ENCODE peak calls at places on chromosomes 13 and 19, in nine cellular contexts. A is CD8-positive, alpha-beta memory T cell; Q is mesendoderm; E is cardiac muscle cell; H is mammary epithelial cell; G is NT2/D1; L is CD8-positive, alpha-beta T cell; R is spleen; U is uterus. B is an unnamed sample. For H3K36me3, the result is how much of the 10 kb centered on the place peaks cover.

GRCh38 chr19:38360839-38361631 is 13.3 kb upstream of the PSMD8 start:
- DNase-seq in A (no peak), Q (no peak), E (no peak), H (no peak), G (no peak), L (no peak), R (no peak), U (no peak), B (no peak)

GRCh38 chr13:31675521-31675953 is 63.8 kb upstream of the RXFP2 start:
- DNase-seq in A (no peak), Q (no peak), E (no peak), H (no peak), G (no peak), L (no peak), R (no peak), U (no peak), B (no peak)

GRCh38 chr19:6161271-6161850 is 25.9 kb downstream of the ACSBG2 start:
- DNase-seq in A (peak), Q (peak), E (no peak), H (peak), G (peak), L (no peak), R (no peak), U (peak), B (peak)

GRCh38 chr19:33293255-33294057 is 8.9 kb downstream of the CEBPA start:
- DNase-seq in A (no peak), Q (no peak), E (no peak), H (peak), G (no peak), L (no peak), R (peak), U (peak), B (peak)

GRCh38 chr19:11054628-11055027 is 34.6 kb upstream of the LDLR start:
- DNase-seq in A (no peak), Q (no peak), E (no peak), H (no peak), G (no peak), L (no peak), R (no peak), U (no peak), B (no peak)

GRCh38 chr19:15776991-15777787 is 10.3 kb upstream of the OR10H5 start:
- DNase-seq in A (no peak), Q (no peak), E (no peak), H (no peak), G (no peak), L (no peak), R (no peak), U (no peak), B (no peak)

GRCh38 chr13:21051675-21052074 is 9.7 kb downstream of the LATS2 start:
- DNase-seq in A (no peak), Q (no peak), E (no peak), H (no peak), G (no peak), L (no peak), R (no peak), U (no peak), B (no peak)

GRCh38 chr13:57418067-57418677 is 213.4 kb upstream of the PCDH17 start:
- DNase-seq in A (no peak), Q (no peak), E (no peak), H (no peak), G (no peak), L (no peak), R (no peak), U (no peak), B (no peak)

GRCh38 chr13:113123226-113124150 is 889 bp downstream of the F10 start:
- DNase-seq in A (peak), Q (peak), E (no peak), H (no peak), G (no peak), L (no peak), R (peak), U (no peak), B (no peak)

GRCh38 chr19:41330476-41330875 is 20.5 kb downstream of the CCDC97 start:
- DNase-seq in A (no peak), Q (no peak), E (no peak), H (no peak), G (no peak), L (no peak), R (no peak), U (no peak), B (no peak)

GRCh38 chr13:45325806-45326205 is 15.2 kb downstream of the TPT1 start:
- DNase-seq in A (no peak), Q (no peak), E (peak), H (peak), G (no peak), L (no peak), R (no peak), U (no peak), B (peak)

GRCh38 chr19:5247957-5248705 is 92.5 kb downstream of the PTPRS start:
- DNase-seq in A (no peak), Q (no peak), E (no peak), H (no peak), G (no peak), L (no peak), R (no peak), U (no peak), B (no peak)

GRCh38 chr19:44582581-44583265 is 30.6 kb upstream of the IGSF23 start:
- DNase-seq in A (no peak), Q (peak), E (peak), H (no peak), G (peak), L (no peak), R (no peak), U (no peak), B (peak)

GRCh38 chr19:40229484-40229883 is 3.0 kb upstream of the CCNP start:
- DNase-seq in A (no peak), Q (peak), E (no peak), H (no peak), G (no peak), L (no peak), R (no peak), U (no peak), B (no peak)

GRCh38 chr19:48899781-48900476 is at the start of gene NUCB1:
- DNase-seq in A (peak), Q (peak), E (peak), H (peak), G (peak), L (peak), R (peak), U (peak), B (peak)

GRCh38 chr13:113146750-113147149 is 11.7 kb upstream of the PROZ start:
- DNase-seq in A (no peak), Q (no peak), E (no peak), H (no peak), G (no peak), L (no peak), R (no peak), U (no peak), B (no peak)

GRCh38 chr13:74074723-74075122 is 59.5 kb downstream of the KLF12 start:
- DNase-seq in A (no peak), Q (peak), E (no peak), H (peak), G (no peak), L (no peak), R (no peak), U (no peak), B (peak)

GRCh38 chr13:114140131-114140908 is 7.9 kb upstream of the RASA3 start:
- DNase-seq in A (peak), Q (no peak), E (no peak), H (no peak), G (no peak), L (peak), R (peak), U (no peak), B (no peak)

GRCh38 chr19:38676023-38676877 is 28.8 kb downstream of the ACTN4 start:
- DNase-seq in A (no peak), Q (no peak), E (no peak), H (peak), G (no peak), L (no peak), R (peak), U (no peak), B (no peak)

GRCh38 chr13:33628662-33629061 is 189.3 kb upstream of the RFC3 start:
- DNase-seq in A (no peak), Q (no peak), E (no peak), H (no peak), G (no peak), L (no peak), R (no peak), U (no peak), B (no peak)

GRCh38 chr19:46537136-46538097 is 41.8 kb upstream of the PNMA8B start:
- DNase-seq in A (peak), Q (peak), E (peak), H (peak), G (no peak), L (peak), R (peak), U (peak), B (peak)

GRCh38 chr13:102191951-102192461 is 209.8 kb downstream of the FGF14 start:
- DNase-seq in A (no peak), Q (no peak), E (no peak), H (peak), G (no peak), L (no peak), R (no peak), U (no peak), B (peak)

GRCh38 chr19:6059996-6060599 is 50.2 kb downstream of the RFX2 start:
- DNase-seq in A (no peak), Q (no peak), E (no peak), H (no peak), G (no peak), L (peak), R (no peak), U (peak), B (no peak)

GRCh38 chr13:47039106-47039505 is 142.3 kb upstream of the HTR2A start:
- DNase-seq in A (no peak), Q (no peak), E (no peak), H (peak), G (no peak), L (no peak), R (no peak), U (no peak), B (no peak)

GRCh38 chr13:44710576-44710975 is 134.4 kb upstream of the TSC22D1 start:
- DNase-seq in A (no peak), Q (peak), E (no peak), H (peak), G (no peak), L (no peak), R (no peak), U (no peak), B (peak)

GRCh38 chr19:45472557-45473365 is 5.0 kb downstream of the FOSB start:
- DNase-seq in A (peak), Q (peak), E (no peak), H (no peak), G (no peak), L (no peak), R (peak), U (no peak), B (no peak)

GRCh38 chr13:73187106-73187505 is 128.3 kb downstream of the KLF5 start:
- DNase-seq in A (no peak), Q (no peak), E (no peak), H (no peak), G (no peak), L (no peak), R (no peak), U (no peak), B (no peak)

GRCh38 chr13:111335263-111335662 is 14.8 kb downstream of the TEX29 start:
- DNase-seq in A (no peak), Q (no peak), E (no peak), H (no peak), G (no peak), L (no peak), R (no peak), U (no peak), B (no peak)

GRCh38 chr19:18543814-18544475 is 572 bp upstream of the FKBP8 start:
- DNase-seq in A (peak), Q (peak), E (peak), H (peak), G (no peak), L (peak), R (peak), U (no peak), B (peak)

GRCh38 chr13:20923272-20923671 is 20.7 kb upstream of the XPO4 start:
- DNase-seq in A (no peak), Q (no peak), E (no peak), H (no peak), G (no peak), L (peak), R (peak), U (no peak), B (no peak)

GRCh38 chr13:93758575-93758974 is 532.0 kb downstream of the GPC6 start:
- DNase-seq in A (no peak), Q (no peak), E (no peak), H (peak), G (no peak), L (no peak), R (no peak), U (no peak), B (no peak)

GRCh38 chr13:29422015-29422414 is 173.5 kb downstream of the SLC7A1 start:
- DNase-seq in A (no peak), Q (no peak), E (no peak), H (no peak), G (no peak), L (no peak), R (no peak), U (no peak), B (no peak)

GRCh38 chr19:5667751-5668271 is 12.5 kb downstream of the MICOS13 start:
- DNase-seq in A (no peak), Q (peak), E (no peak), H (no peak), G (peak), L (no peak), R (peak), U (no peak), B (no peak)

GRCh38 chr19:58123354-58123753 is 25.3 kb upstream of the ZSCAN18 start:
- DNase-seq in A (no peak), Q (peak), E (no peak), H (no peak), G (no peak), L (no peak), R (no peak), U (no peak), B (no peak)

GRCh38 chr19:18657590-18658365 is 20.9 kb downstream of the KLHL26 start:
- DNase-seq in A (no peak), Q (peak), E (no peak), H (no peak), G (no peak), L (no peak), R (no peak), U (peak), B (no peak)

GRCh38 chr13:97234742-97235141 is 12.6 kb downstream of the MBNL2 start:
- DNase-seq in A (no peak), Q (no peak), E (no peak), H (no peak), G (no peak), L (no peak), R (no peak), U (no peak), B (no peak)
- H3K4me3 ChIP-seq in A (no peak), Q (no peak), E (no peak), H (no peak), G (no peak), L (no peak), R (no peak), U (no peak), B (no peak)

GRCh38 chr13:28231642-28232041 is 93.3 kb downstream of the PAN3 start:
- DNase-seq in A (no peak), Q (no peak), E (no peak), H (no peak), G (no peak), L (no peak), R (no peak), U (no peak), B (no peak)

DNA sequence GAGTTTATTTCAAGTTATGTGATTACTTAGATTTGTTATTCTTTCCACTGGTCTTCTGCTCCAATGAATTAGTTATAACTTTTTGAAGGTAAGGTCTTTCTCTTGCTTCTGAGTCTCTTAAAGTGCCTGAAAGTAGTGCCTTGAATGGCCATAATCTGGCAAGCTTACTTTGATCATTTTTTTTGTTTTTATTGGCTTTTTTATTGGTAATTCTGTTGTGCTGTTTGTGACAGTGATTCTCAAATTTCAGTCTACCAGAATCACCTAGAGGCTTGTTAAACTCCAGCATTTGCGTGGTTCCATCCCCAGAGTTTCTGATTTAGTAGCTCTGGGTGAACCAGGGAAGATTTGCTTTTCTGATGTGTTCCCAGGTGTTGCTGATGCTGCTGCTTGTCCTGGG is 91.2 kb downstream of the PAN3 start:
- DNase-seq in A (no peak), Q (no peak), E (no peak), H (no peak), G (no peak), L (no peak), R (no peak), U (no peak), B (no peak)
- H3K36me3 ChIP-seq in A (under half), Q (under half), E (under half), H (under half), G (under half), L (under half), R (under half), U (under half), B (under half)

GRCh38 chr19:8890260-8890659 is 58.1 kb downstream of the MBD3L1 start:
- DNase-seq in A (no peak), Q (no peak), E (no peak), H (no peak), G (no peak), L (no peak), R (no peak), U (no peak), B (no peak)

GRCh38 chr19:8881512-8881911 is 49.3 kb downstream of the MBD3L1 start:
- DNase-seq in A (no peak), Q (no peak), E (no peak), H (no peak), G (no peak), L (no peak), R (no peak), U (no peak), B (no peak)

GRCh38 chr19:8884416-8884815 is 52.2 kb downstream of the MBD3L1 start:
- DNase-seq in A (no peak), Q (no peak), E (no peak), H (no peak), G (no peak), L (no peak), R (no peak), U (no peak), B (no peak)

DNA sequence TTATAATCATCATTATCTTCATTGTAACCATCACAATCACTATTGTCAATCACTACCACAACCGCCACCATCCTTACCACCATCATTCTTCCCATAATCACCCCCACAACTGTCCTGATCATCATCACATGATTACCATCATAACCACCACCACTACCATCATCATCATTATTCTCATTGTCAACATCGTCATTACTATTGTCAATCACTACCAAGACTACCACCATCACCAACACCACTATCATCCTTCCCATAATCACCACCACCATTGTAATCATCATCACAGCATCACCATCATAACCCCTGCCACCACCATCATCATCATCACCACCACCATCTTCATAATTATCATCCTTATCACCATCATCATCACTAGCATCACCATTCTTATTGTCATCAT is 55.2 kb downstream of the MBD3L1 start:
- DNase-seq in A (no peak), Q (no peak), E (no peak), H (no peak), G (no peak), L (no peak), R (no peak), U (no peak), B (no peak)
- H3K4me3 ChIP-seq in A (no peak), Q (no peak), E (no peak), H (no peak), G (no peak), L (no peak), R (no peak), U (no peak), B (no peak)

GRCh38 chr19:3398114-3398899 is 31.9 kb downstream of the NFIC start:
- DNase-seq in A (no peak), Q (peak), E (peak), H (no peak), G (no peak), L (no peak), R (peak), U (peak), B (no peak)
- H3K36me3 ChIP-seq in A (under half), Q (under half), E (under half), H (under half), G (under half), L (under half), R (under half), U (under half), B (under half)

DNA sequence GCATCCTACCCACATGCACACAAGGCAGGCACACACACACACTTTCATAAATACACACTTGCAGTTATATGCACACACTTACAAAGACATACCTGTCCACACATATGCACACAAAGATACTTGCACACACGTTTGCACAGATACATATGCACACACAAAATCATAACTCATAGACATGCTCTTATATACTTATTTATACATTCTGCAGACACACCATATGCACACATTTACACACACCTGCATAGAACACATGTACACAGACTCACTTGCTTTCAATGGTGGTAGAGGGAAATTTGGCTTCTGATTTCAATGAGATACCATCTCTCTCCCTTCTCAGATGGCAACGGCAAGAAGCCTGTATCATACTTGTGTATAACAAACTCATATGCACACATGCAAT is 24.8 kb downstream of the OLFM2 start:
- DNase-seq in A (no peak), Q (no peak), E (no peak), H (no peak), G (no peak), L (no peak), R (no peak), U (no peak), B (no peak)
- H3K4me3 ChIP-seq in A (no peak), Q (no peak), E (no peak), H (no peak), G (no peak), L (no peak), R (no peak), U (no peak), B (no peak)

GRCh38 chr19:991932-992669 is 8.0 kb downstream of the WDR18 start:
- DNase-seq in A (no peak), Q (no peak), E (no peak), H (no peak), G (no peak), L (no peak), R (no peak), U (peak), B (no peak)
- H3K36me3 ChIP-seq in A (under half), Q (under half), E (under half), H (under half), G (half or more), L (under half), R (under half), U (under half), B (under half)

GRCh38 chr13:49112782-49113525 is 107.2 kb upstream of the MLNR start:
- DNase-seq in A (no peak), Q (peak), E (no peak), H (no peak), G (peak), L (no peak), R (no peak), U (no peak), B (no peak)
- H3K4me3 ChIP-seq in A (no peak), Q (no peak), E (no peak), H (no peak), G (no peak), L (no peak), R (no peak), U (no peak), B (no peak)

DNA sequence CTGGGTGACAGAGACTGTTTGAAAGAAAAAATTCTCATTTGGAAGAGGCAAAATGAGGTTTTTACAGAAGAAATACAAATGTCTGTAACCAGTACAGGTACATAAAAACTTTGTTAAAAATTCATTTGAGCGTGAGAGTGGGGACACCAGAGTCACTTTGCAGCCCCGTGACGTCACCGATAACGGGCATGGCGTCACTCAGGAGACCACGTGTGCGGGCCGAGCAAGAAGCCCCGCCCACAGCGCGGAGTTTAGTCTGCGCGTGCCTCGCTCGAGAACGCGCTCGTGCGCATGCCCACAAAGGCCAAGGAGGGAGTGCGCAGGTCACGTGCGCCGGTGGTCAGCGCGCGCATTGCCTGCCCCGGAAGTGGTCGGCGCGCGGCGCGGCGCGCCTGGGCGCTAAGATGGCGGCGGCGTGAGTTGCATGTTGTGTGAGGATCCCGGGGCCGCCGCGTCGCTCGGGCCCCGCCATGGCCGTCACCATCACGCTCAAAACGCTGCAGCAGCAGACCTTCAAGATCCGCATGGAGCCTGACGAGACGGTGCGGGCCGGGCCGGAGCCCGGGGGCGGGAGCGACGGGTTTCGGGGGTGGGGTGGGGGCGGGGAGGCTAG is at the start of gene RAD23A:
- DNase-seq in A (peak), Q (peak), E (peak), H (peak), G (peak), L (peak), R (peak), U (peak), B (peak)
- H3K36me3 ChIP-seq in A (half or more), Q (under half), E (half or more), H (under half), G (half or more), L (half or more), R (under half), U (under half), B (half or more)